ENCODE peak calls at places on chromosomes 11 and 22, in four cellular contexts. E is activated CD4-positive, alpha-beta T cell treated with anti-CD3 and anti-CD28 coated beads for 4 hours; T is NAMALWA; O is A172. J is an unnamed sample.

GRCh38 chr11:88363566-88364169 is 26.1 kb upstream of the CTSC start:
- DNase-seq in E (no peak), T (no peak), O (peak; percentile 57), J (no peak)

GRCh38 chr22:27358096-27358870 is 443.3 kb downstream of the MN1 start:
- DNase-seq in T (no peak), O (no peak), E (no peak), J (no peak)

GRCh38 chr11:694563-695331 is at the start of gene DEAF1:
- DNase-seq in E (peak; percentile 99), O (peak; percentile 78), T (peak; percentile 98), J (peak; percentile 97)

GRCh38 chr11:83157755-83158473 is 983 bp downstream of the PCF11 start:
- DNase-seq in T (peak; percentile 70), E (peak; percentile 46), O (peak; percentile 61), J (peak; percentile 65)

GRCh38 chr11:130675917-130676316 is 227.5 kb downstream of the ADAMTS15 start:
- DNase-seq in T (no peak), E (no peak), O (no peak), J (no peak)

GRCh38 chr11:72058416-72059034 is 21.8 kb downstream of the NUMA1 start:
- DNase-seq in E (no peak), O (no peak), T (no peak), J (no peak)

GRCh38 chr11:125429174-125429707 is 66.8 kb downstream of the FEZ1 start:
- DNase-seq in T (peak; percentile 80), E (peak; percentile 17), O (peak; percentile 32), J (peak; percentile 40)

GRCh38 chr11:117828641-117829368 is 4.3 kb upstream of the FXYD2 start:
- DNase-seq in T (peak; percentile 55), O (peak; percentile 70), E (peak; percentile 89), J (peak; percentile 35)

GRCh38 chr11:120104041-120104440 is 33.9 kb downstream of the TRIM29 start:
- DNase-seq in O (no peak), E (no peak), T (no peak), J (no peak)

GRCh38 chr22:24819941-24820461 is 14.0 kb downstream of the SGSM1 start:
- DNase-seq in O (no peak), T (no peak), E (no peak), J (peak; percentile 85)

GRCh38 chr11:662689-663274 is 25.7 kb downstream of the DRD4 start:
- DNase-seq in O (peak; percentile 30), E (peak; percentile 21), T (peak; percentile 58), J (peak; percentile 73)

GRCh38 chr11:66727282-66727882 is 1.6 kb downstream of the SPTBN2 start:
- DNase-seq in T (peak; percentile 55), E (peak; percentile 22), O (peak; percentile 13), J (no peak)